ENCODE peak calls at places on chromosomes 12 and 14, in five cellular contexts. Z, C, K, R and W are unnamed samples.

GRCh38 chr12:132140501-132140900 is 3.6 kb downstream of the DDX51 start:
- DNase-seq in Z (no peak), C (no peak), K (no peak), R (no peak), W (no peak)

GRCh38 chr14:56002876-56003625 is 115.2 kb upstream of the PELI2 start:
- DNase-seq in Z (no peak), C (no peak), K (no peak), R (no peak), W (no peak)

GRCh38 chr14:102909462-102909861 is 13.0 kb upstream of the AMN start:
- DNase-seq in Z (no peak), C (no peak), K (no peak), R (no peak), W (no peak)

GRCh38 chr12:56086096-56086495 is 6.1 kb downstream of the ERBB3 start:
- DNase-seq in Z (no peak), C (no peak), K (no peak), R (no peak), W (no peak)

GRCh38 chr14:50397461-50398196 is 948 bp upstream of the CDKL1 start:
- DNase-seq in Z (no peak), C (peak; percentile 21), K (no peak), R (no peak), W (no peak)

GRCh38 chr14:67241416-67242362 is at the start of gene PALS1:
- DNase-seq in Z (no peak), C (peak; percentile 83), K (peak; percentile 77), R (peak; percentile 84), W (no peak)

GRCh38 chr12:49336645-49337584 is at the start of gene C1QL4:
- DNase-seq in Z (peak; percentile 96), C (peak; percentile 45), K (peak; percentile 95), R (no peak), W (peak; percentile 99)

GRCh38 chr14:26820101-26820500 is 222.3 kb upstream of the NOVA1 start:
- DNase-seq in Z (no peak), C (no peak), K (no peak), R (peak; percentile 53), W (no peak)

DNA sequence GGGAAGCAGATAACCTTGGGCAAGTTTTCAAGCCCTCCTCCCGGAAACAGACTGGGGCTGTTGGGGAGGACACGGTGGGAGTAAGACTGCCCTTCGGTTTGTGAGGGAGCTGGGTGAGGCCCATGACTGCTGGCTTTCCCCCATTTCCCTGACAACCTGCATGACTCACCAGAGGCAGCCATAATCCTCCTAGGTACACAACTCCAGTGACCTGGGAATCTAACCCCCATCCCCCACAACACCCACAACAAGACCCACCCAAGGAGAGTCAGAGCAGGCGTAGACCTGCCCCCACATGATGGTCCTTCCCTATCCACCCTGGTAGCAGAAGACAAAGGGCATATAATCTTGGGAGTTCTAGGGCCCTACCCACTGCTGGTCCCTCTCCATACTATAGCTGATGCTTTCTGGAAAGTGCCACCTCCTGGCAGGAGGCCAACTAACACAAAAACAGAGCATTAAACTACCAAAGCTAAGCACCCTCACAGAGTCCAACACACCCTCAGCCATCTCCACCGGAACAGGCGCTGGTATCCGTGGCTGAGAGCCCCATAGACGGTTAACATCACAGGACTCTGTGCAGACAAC is 14.8 kb downstream of the DDX24 start:
- DNase-seq in Z (no peak), C (no peak), K (no peak), R (no peak), W (no peak)
- TF ChIP-seq CTCF in Z (no peak), C (no peak), K (no peak), R (no peak), W (no peak)

GRCh38 chr14:68927956-68928675 is 51.0 kb downstream of the ACTN1 start:
- DNase-seq in Z (no peak), C (no peak), K (no peak), R (no peak), W (peak; percentile 55)
- TF ChIP-seq CTCF in Z (no peak), C (no peak), K (no peak), R (no peak), W (no peak)

GRCh38 chr12:47800582-47800981 is 19.1 kb downstream of the HDAC7 start:
- DNase-seq in Z (no peak), C (no peak), K (no peak), R (no peak), W (no peak)

GRCh38 chr12:47803196-47803875 is 16.4 kb downstream of the HDAC7 start:
- DNase-seq in Z (no peak), C (no peak), K (no peak), R (no peak), W (no peak)

GRCh38 chr12:47801170-47801903 is 18.4 kb downstream of the HDAC7 start:
- DNase-seq in Z (no peak), C (no peak), K (no peak), R (no peak), W (no peak)

GRCh38 chr12:47801904-47802246 is 17.8 kb downstream of the HDAC7 start:
- DNase-seq in Z (no peak), C (no peak), K (no peak), R (no peak), W (no peak)

DNA sequence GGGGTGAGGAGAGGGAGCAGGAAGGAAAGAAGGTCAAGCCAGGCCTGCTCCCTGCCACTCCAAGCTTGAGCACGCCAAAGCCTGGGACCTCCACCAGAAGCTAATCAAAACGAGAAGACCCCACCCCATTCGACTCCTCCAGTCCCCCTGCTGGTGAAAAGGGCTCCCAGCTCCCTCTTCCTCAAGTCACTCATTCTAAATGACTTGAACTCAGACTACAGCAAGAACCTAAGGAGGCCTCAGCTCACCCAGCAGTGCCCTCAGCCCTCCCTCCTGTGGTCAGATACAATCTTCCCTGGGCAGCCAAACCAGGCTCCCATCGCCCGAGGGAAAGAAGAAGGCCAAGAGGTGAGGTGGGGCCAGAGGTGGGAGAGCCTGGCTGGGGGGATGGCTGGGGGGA is 17.4 kb downstream of the HDAC7 start:
- DNase-seq in Z (no peak), C (no peak), K (no peak), R (no peak), W (no peak)
- TF ChIP-seq CTCF in Z (no peak), C (peak; percentile 30), K (peak; percentile 46), R (peak; percentile 20), W (peak; percentile 38)

DNA sequence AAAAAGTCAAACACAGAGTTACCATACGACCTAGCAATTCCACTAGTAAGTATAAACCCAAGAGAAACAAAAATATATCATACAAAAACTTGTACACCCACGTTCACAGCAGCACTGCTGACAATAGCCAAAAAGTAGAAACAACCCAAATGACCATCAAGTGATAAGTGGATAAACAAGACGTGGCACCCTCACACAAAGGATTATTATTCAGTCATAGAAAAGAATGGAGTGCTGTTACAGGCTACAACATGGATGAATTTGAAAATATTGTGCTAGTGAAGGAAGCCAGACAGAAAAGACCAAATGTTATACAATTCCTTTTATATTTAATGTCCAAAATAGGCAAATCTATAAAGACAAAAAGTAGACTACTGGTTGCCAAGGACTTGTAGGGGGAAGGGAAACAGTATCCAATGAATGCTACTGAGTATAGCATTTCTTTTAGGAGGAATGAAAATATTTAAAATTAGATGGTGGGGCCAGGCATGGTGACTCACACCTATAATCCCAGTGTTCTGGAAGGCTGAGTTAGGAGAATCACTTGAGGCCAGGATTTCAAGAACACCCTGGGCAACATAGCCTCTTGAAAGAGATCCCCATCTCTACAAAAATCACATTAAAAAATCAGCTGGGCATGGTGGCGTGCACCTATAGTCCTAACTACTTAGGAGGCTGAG is 41.9 kb downstream of the SPTLC2 start:
- DNase-seq in Z (no peak), C (no peak), K (no peak), R (peak; percentile 22), W (no peak)
- TF ChIP-seq CTCF in Z (no peak), C (no peak), K (no peak), R (no peak), W (no peak)

DNA sequence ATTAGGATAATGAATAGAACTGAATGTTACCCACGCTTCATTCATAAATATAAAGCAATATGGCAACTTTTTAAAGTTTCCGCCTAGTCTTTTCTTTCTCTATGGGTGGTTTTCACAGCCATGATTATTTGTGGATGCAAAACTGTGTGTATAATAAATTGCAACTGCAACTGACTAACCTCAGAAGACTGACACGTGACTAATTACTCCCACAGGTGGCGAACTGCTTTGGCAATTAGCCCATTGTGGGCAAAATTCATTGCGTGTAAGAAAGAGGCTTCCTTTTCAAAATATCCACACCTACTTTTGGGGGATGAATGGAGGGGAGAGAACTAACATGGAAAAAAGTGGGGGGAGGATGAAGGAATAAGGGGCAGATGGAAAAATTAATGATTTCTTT is 79.0 kb downstream of the SLC25A21 start:
- DNase-seq in Z (no peak), C (no peak), K (no peak), R (no peak), W (no peak)
- TF ChIP-seq CTCF in Z (no peak), C (no peak), K (no peak), R (no peak), W (no peak)

DNA sequence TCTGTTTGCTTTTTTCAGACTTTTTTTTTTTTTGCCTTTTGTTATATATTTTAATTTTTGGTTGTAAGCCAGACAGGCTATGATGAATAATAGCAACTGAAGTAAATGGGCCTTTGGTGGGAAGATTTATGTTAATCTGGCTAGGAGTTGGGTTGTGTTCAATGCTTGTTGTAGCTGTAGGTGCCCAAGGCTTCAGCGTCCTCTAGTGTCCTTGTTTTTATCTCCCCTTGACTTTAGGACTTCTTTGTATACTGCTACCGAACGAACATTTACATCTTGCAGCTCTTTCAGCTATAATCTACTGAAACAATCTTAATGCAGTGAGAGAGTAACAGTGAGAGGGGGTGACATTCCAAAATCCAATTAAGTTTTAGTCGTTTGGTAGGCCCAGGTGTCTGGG is 848.4 kb upstream of the FBXO33 start:
- DNase-seq in Z (no peak), C (no peak), K (no peak), R (no peak), W (no peak)
- TF ChIP-seq CTCF in Z (no peak), C (no peak), K (no peak), R (no peak), W (no peak)

GRCh38 chr14:63203618-63204406 is 431 bp upstream of the RHOJ start:
- DNase-seq in Z (peak; percentile 56), C (peak; percentile 92), K (peak; percentile 20), R (peak; percentile 99), W (peak; percentile 59)
- TF ChIP-seq CTCF in Z (no peak), C (peak; percentile 38), K (peak; percentile 35), R (peak; percentile 22), W (peak; percentile 10)

DNA sequence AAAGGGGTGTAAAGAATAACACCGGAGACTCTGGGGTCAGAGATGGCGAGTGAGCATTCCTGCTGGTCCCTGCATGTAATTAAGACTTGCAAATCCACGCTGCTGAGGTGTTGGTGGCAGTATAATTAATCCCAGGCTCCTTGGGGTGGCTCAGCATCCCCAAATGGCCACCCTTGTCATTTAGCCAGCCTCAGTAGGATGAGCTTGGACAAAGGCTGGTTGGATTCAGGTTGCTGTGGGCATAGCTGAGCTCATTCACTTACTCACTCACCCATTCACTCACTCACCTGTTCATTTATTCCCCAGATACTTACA is 174.4 kb upstream of the RPH3A start:
- DNase-seq in Z (no peak), C (no peak), K (no peak), R (no peak), W (no peak)
- TF ChIP-seq CTCF in Z (no peak), C (no peak), K (no peak), R (no peak), W (no peak)

DNA sequence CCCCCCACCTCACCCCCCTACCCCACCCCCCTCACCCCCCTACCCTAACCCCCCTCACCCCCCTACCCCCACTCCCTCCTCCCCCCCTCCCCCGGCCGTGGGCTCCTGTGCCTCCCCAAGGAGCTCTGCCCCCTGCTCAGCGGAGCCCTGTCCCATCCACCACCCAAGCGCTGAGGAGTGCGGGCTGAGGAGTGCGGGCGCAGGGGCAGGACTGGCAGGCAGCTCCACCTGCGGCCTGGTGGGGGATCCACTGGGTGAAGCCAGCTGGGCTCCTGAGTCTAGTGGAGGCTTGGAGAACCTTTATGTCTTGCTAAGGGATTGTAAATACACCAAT is 2.3 kb upstream of the JPH4 start:
- DNase-seq in Z (no peak), C (no peak), K (no peak), R (no peak), W (no peak)
- TF ChIP-seq CTCF in Z (no peak), C (no peak), K (no peak), R (no peak), W (no peak)